ENCODE peak calls at places on chromosomes 3 and 15, in nine cellular contexts. K, Z, B, O, R, C, T, H and F are unnamed samples.

GRCh38 chr3:111636506-111636905 is 41.4 kb upstream of the ZBED2 start:
- DNase-seq in C (no peak), R (no peak), T (no peak), Z (no peak), K (no peak), B (no peak), O (no peak), H (no peak), F (no peak)

GRCh38 chr15:25052191-25052999 is 97.6 kb downstream of the SNRPN start:
- DNase-seq in O (peak; percentile 22), B (no peak), K (no peak), C (no peak), Z (no peak), R (no peak), T (peak; percentile 32), H (no peak), F (no peak)

GRCh38 chr3:134606033-134607025 is 44.5 kb downstream of the KY start:
- DNase-seq in Z (no peak), C (no peak), R (no peak), T (no peak), B (no peak), K (no peak), O (no peak), H (no peak), F (no peak)

GRCh38 chr3:193783166-193783896 is 190.3 kb downstream of the OPA1 start:
- DNase-seq in O (no peak), B (no peak), H (no peak), R (peak; percentile 57), K (no peak), C (no peak), T (peak; percentile 45), Z (no peak), F (no peak)

GRCh38 chr15:69410290-69410874 is 3.8 kb upstream of the KIF23 start:
- DNase-seq in K (no peak), O (no peak), T (no peak), B (peak; percentile 70), C (no peak), Z (no peak), H (no peak), R (peak; percentile 74), F (peak; percentile 46)

GRCh38 chr3:134796313-134797079 is 1.4 kb downstream of the EPHB1 start:
- DNase-seq in Z (no peak), H (no peak), O (peak; percentile 27), C (no peak), K (no peak), R (peak; percentile 7), B (peak; percentile 34), T (no peak), F (peak; percentile 23)

GRCh38 chr3:189169728-189170127 is 2.0 kb upstream of the TPRG1 start:
- DNase-seq in C (no peak), H (no peak), T (no peak), O (peak; percentile 28), K (no peak), B (no peak), Z (no peak), R (no peak), F (no peak)

GRCh38 chr15:29623240-29623639 is 199.0 kb downstream of the TJP1 start:
- DNase-seq in B (no peak), R (no peak), O (no peak), Z (no peak), H (no peak), T (no peak), K (no peak), C (no peak), F (no peak)

GRCh38 chr3:45647148-45647619 is 42.0 kb upstream of the SACM1L start:
- DNase-seq in Z (no peak), B (no peak), C (no peak), R (peak; percentile 84), K (no peak), O (peak; percentile 51), T (peak; percentile 75), H (no peak), F (no peak)

GRCh38 chr3:32780735-32781210 is 37.0 kb upstream of the TRIM71 start:
- DNase-seq in B (peak; percentile 78), Z (peak; percentile 89), T (no peak), H (no peak), R (no peak), O (peak; percentile 51), K (peak; percentile 69), C (no peak), F (peak; percentile 51)

GRCh38 chr3:58824285-58824684 is 157.7 kb upstream of the FAM3D start:
- DNase-seq in Z (no peak), B (peak; percentile 75), C (no peak), K (peak; percentile 77), T (no peak), O (no peak), R (peak; percentile 64), H (no peak), F (peak; percentile 71)

GRCh38 chr3:106168941-106169340 is 300.1 kb upstream of the CBLB start:
- DNase-seq in T (no peak), K (no peak), B (no peak), O (no peak), R (no peak), Z (no peak), H (no peak), C (no peak), F (no peak)

GRCh38 chr3:17025594-17026139 is 140.9 kb downstream of the PLCL2 start:
- DNase-seq in R (no peak), C (no peak), K (no peak), B (no peak), T (no peak), O (no peak), H (no peak), Z (no peak), F (no peak)

GRCh38 chr15:48641416-48641815 is 4.1 kb downstream of the FBN1 start:
- DNase-seq in O (no peak), K (no peak), B (no peak), C (no peak), T (no peak), H (no peak), Z (no peak), R (peak; percentile 40), F (no peak)

GRCh38 chr3:194688946-194689345 is 3.3 kb downstream of the FAM43A start:
- DNase-seq in R (no peak), C (no peak), O (no peak), H (no peak), Z (no peak), K (no peak), B (no peak), T (no peak), F (no peak)

GRCh38 chr15:53527996-53528395 is 231.5 kb downstream of the WDR72 start:
- DNase-seq in O (no peak), K (no peak), Z (no peak), T (no peak), H (no peak), R (no peak), B (no peak), C (no peak), F (no peak)

GRCh38 chr15:30992465-30992864 is 1.0 kb upstream of the MTMR10 start:
- DNase-seq in R (no peak), B (peak; percentile 4), C (no peak), K (no peak), H (no peak), Z (no peak), O (peak; percentile 58), T (no peak), F (no peak)

GRCh38 chr15:64854041-64854440 is 12.3 kb downstream of the PLEKHO2 start:
- DNase-seq in R (no peak), K (no peak), O (no peak), B (no peak), Z (no peak), H (no peak), T (no peak), C (no peak), F (no peak)
- H3K4me1 ChIP-seq in R (peaks cover 50% of the 10 kb centered on the region), K (peaks cover 13% of the 10 kb centered on the region), O (no peaks in the 10 kb centered on the region), B (peaks cover 32% of the 10 kb centered on the region), Z (peaks cover 58% of the 10 kb centered on the region), H (peaks cover 84% of the 10 kb centered on the region), T (peaks cover 84% of the 10 kb centered on the region), C (peaks cover 100% of the 10 kb centered on the region), F (peaks cover 15% of the 10 kb centered on the region)

DNA sequence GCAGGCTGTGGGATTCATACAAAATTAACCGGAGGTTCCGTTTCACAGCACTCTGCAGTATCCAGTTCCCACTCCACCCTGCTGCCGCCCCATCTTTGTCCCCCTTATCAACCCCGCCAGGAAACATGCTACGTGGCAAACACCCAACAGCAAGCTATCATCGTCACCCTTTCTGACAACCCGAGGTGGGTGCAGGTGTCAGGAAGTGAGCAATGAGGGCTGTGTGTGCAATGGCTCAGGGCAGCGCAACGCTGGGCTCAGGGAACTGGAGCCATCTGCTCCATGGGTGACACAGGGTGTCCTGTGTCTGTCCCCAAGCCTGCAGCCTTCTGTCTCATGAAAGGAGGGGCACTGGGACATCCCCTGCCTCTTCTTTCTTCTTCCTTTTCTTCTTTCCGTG is 60.9 kb downstream of the ATP2B2 start:
- DNase-seq in K (no peak), O (no peak), T (no peak), R (no peak), C (no peak), Z (no peak), H (no peak), B (no peak), F (no peak)
- H3K4me1 ChIP-seq in K (no peaks in the 10 kb centered on the region), O (no peaks in the 10 kb centered on the region), T (no peaks in the 10 kb centered on the region), R (no peaks in the 10 kb centered on the region), C (no peaks in the 10 kb centered on the region), Z (no peaks in the 10 kb centered on the region), H (no peaks in the 10 kb centered on the region), B (no peaks in the 10 kb centered on the region), F (no peaks in the 10 kb centered on the region)

DNA sequence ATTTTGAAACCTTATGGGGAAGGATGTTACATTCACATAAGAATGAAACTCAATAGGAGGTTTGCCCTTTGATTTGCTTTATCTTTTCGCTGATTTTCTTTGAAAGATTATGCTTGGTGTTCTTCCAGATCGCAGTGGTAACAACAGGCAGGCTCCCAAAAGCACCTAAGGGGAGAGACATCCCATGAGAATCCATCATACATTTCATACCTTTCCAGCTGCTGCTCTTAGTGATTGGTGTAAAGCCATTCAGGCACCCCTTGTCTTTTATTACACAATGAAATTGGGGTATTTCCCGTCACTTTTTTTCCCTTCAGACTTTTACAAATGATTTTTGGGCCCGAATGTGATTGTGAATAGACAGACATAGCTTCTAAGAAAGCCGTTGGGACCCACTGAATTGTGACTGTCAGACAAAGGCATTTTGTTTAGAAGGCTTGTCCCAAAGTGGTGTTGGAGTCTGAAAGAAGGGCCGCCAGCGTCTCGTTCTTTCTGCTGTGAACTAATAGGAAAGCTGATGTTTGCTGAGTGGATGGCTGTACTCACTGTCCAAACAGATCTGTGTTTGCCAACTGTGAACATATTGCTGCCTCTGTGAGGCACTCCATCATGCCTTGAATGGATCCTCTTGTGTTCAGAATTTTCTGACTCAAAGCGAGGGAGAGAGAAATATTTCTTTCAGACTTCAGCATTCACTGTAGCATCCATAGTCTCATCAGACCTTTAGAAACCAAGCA is 164.3 kb downstream of the FNDC3B start:
- DNase-seq in H (no peak), Z (no peak), R (peak; percentile 43), K (no peak), B (no peak), O (no peak), T (no peak), C (no peak), F (no peak)
- H3K4me1 ChIP-seq in H (peaks cover 22% of the 10 kb centered on the region), Z (peaks cover 35% of the 10 kb centered on the region), R (peaks cover 38% of the 10 kb centered on the region), K (peaks cover 40% of the 10 kb centered on the region), B (peaks cover 5% of the 10 kb centered on the region), O (peaks cover 54% of the 10 kb centered on the region), T (peaks cover 61% of the 10 kb centered on the region), C (peaks cover 50% of the 10 kb centered on the region), F (peaks cover 12% of the 10 kb centered on the region)

DNA sequence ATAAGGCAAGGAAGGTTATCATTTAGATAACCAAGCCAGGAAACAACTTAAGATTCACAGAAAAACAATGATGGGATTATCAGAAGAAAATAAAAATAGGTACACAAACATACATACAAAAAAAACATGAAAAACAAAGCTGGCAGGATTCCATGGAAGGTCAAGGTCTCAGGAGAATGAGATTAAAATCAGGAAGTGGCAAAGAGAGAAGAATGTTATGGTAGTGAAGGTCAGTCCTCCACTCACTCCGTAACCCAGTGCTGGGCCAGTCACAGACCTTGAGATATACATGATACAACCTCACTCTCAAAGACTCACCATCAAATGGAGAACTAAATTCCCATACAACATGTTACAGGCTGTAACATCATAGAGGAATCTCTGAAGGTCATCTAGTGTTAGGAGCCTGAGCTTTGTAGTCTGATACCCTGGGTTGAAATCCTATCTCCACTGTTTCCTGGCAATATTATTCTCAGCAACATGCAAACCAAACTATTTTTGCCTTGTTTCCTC is 93.9 kb downstream of the CTNNB1 start:
- DNase-seq in K (no peak), H (no peak), C (no peak), T (no peak), O (no peak), B (no peak), Z (no peak), R (no peak), F (no peak)
- H3K4me1 ChIP-seq in K (no peaks in the 10 kb centered on the region), H (no peaks in the 10 kb centered on the region), C (no peaks in the 10 kb centered on the region), T (no peaks in the 10 kb centered on the region), O (peaks cover 3% of the 10 kb centered on the region), B (no peaks in the 10 kb centered on the region), Z (no peaks in the 10 kb centered on the region), R (no peaks in the 10 kb centered on the region), F (no peaks in the 10 kb centered on the region)